ENCODE peak calls at places on chromosomes 4 and X, in nine cellular contexts. E, M, F, G, Z, O, X, N and K are unnamed samples.

GRCh38 chr4:41538887-41539498 is 1.0 kb downstream of the LIMCH1 start:
- DNase-seq in E (no peak), M (no peak), F (no peak), G (no peak), Z (no peak), O (no peak), X (no peak), N (no peak), K (no peak)

GRCh38 chr4:105474110-105474518 is 252 bp upstream of the PPA2 start:
- DNase-seq in E (peak), M (peak), F (peak), G (no peak), Z (no peak), O (no peak), X (no peak), N (no peak), K (peak)

GRCh38 chrX:55135171-55135570 is 46.4 kb downstream of the PAGE2 start:
- DNase-seq in E (peak), M (no peak), F (peak), G (peak), Z (peak), O (no peak), X (no peak), N (peak), K (no peak)

GRCh38 chr4:14196141-14196540 is 568.6 kb upstream of the BOD1L1 start:
- DNase-seq in E (peak), M (no peak), F (no peak), G (no peak), Z (no peak), O (peak), X (no peak), N (no peak), K (no peak)

GRCh38 chr4:30724217-30724616 is 4.0 kb downstream of the PCDH7 start:
- DNase-seq in E (no peak), M (no peak), F (no peak), G (no peak), Z (no peak), O (no peak), X (no peak), N (no peak), K (no peak)

GRCh38 chr4:138869165-138869564 is 146.4 kb upstream of the NOCT start:
- DNase-seq in E (no peak), M (no peak), F (no peak), G (no peak), Z (no peak), O (no peak), X (no peak), N (no peak), K (no peak)

GRCh38 chr4:14667624-14668295 is 334.5 kb upstream of the CPEB2 start:
- DNase-seq in E (no peak), M (no peak), F (no peak), G (no peak), Z (no peak), O (no peak), X (no peak), N (no peak), K (no peak)

GRCh38 chr4:17817027-17817426 is 6.2 kb downstream of the NCAPG start:
- DNase-seq in E (peak), M (no peak), F (no peak), G (peak), Z (peak), O (no peak), X (no peak), N (no peak), K (no peak)

GRCh38 chr4:160026720-160027119 is 923.8 kb downstream of the RAPGEF2 start:
- DNase-seq in E (peak), M (no peak), F (no peak), G (peak), Z (no peak), O (no peak), X (no peak), N (no peak), K (no peak)

GRCh38 chrX:83906921-83907320 is 46.0 kb downstream of the CYLC1 start:
- DNase-seq in E (no peak), M (no peak), F (no peak), G (no peak), Z (no peak), O (no peak), X (no peak), N (no peak), K (no peak)

GRCh38 chr4:107213410-107213809 is 177.3 kb upstream of the DKK2 start:
- DNase-seq in E (no peak), M (no peak), F (no peak), G (no peak), Z (peak), O (no peak), X (no peak), N (no peak), K (no peak)

GRCh38 chr4:14130551-14130950 is 503.0 kb upstream of the BOD1L1 start:
- DNase-seq in E (no peak), M (no peak), F (no peak), G (no peak), Z (no peak), O (no peak), X (no peak), N (no peak), K (no peak)

GRCh38 chr4:76589872-76590846 is 155.1 kb downstream of the SHROOM3 start:
- DNase-seq in E (peak), M (no peak), F (peak), G (peak), Z (peak), O (peak), X (no peak), N (no peak), K (no peak)

GRCh38 chr4:60034371-60034770 is 1165.8 kb upstream of the ADGRL3 start:
- DNase-seq in E (no peak), M (no peak), F (no peak), G (no peak), Z (no peak), O (no peak), X (no peak), N (no peak), K (no peak)

GRCh38 chr4:114250439-114250891 is 271.0 kb upstream of the ARSJ start:
- DNase-seq in E (no peak), M (no peak), F (no peak), G (no peak), Z (no peak), O (no peak), X (no peak), N (no peak), K (no peak)

GRCh38 chr4:48340905-48341775 is at the start of gene SLAIN2:
- DNase-seq in E (peak), M (peak), F (peak), G (peak), Z (peak), O (peak), X (peak), N (peak), K (peak)

DNA sequence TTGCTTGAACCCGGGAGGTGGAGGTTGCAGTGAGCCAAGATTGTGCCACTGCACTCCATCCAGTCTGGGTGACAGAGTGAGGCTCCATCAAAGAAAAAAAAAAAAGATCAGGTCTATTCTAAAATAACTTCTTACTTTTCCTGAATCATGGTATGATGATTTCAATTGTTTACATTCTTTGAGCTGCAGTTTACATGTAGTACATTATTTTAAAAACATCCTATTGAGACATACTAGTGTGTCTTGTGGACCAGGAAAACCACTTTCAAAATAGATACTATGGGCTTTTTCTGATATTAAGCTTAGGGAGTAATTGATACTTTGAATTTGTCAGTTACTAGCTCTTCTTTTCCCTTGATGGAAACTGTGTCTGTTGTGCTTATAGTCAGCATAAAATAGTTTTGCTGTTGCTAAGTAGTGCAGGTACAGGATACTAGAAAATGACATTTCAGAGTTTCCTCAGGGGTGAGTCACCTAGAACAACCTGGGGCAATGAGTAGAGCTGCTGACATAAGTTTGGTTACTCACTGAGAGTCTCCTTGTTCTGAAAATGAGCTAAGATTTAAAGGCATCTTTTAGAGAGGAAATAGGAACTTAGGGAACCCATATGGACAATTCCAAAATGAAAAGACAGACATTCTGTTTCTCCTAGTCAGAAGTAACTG is 53.2 kb upstream of the C4orf54 start:
- DNase-seq in E (no peak), M (no peak), F (no peak), G (no peak), Z (no peak), O (no peak), X (no peak), N (no peak), K (no peak)
- TF ChIP-seq POLR2AphosphoS5 in E (no peak), M (no peak), F (no peak), G (no peak), Z (no peak), O (no peak), X (no peak), N (no peak), K (no peak)

GRCh38 chr4:39668835-39669234 is 29.1 kb upstream of the UBE2K start:
- DNase-seq in E (no peak), M (no peak), F (no peak), G (no peak), Z (no peak), O (no peak), X (no peak), N (no peak), K (no peak)

GRCh38 chr4:39660757-39661156 is 22.1 kb upstream of the SMIM14 start:
- DNase-seq in E (no peak), M (no peak), F (no peak), G (no peak), Z (no peak), O (no peak), X (no peak), N (no peak), K (no peak)

GRCh38 chr4:39660045-39660444 is 21.4 kb upstream of the SMIM14 start:
- DNase-seq in E (no peak), M (no peak), F (no peak), G (no peak), Z (no peak), O (no peak), X (no peak), N (no peak), K (no peak)

GRCh38 chr4:39662683-39663082 is 24.0 kb upstream of the SMIM14 start:
- DNase-seq in E (no peak), M (no peak), F (no peak), G (no peak), Z (no peak), O (no peak), X (no peak), N (no peak), K (no peak)

DNA sequence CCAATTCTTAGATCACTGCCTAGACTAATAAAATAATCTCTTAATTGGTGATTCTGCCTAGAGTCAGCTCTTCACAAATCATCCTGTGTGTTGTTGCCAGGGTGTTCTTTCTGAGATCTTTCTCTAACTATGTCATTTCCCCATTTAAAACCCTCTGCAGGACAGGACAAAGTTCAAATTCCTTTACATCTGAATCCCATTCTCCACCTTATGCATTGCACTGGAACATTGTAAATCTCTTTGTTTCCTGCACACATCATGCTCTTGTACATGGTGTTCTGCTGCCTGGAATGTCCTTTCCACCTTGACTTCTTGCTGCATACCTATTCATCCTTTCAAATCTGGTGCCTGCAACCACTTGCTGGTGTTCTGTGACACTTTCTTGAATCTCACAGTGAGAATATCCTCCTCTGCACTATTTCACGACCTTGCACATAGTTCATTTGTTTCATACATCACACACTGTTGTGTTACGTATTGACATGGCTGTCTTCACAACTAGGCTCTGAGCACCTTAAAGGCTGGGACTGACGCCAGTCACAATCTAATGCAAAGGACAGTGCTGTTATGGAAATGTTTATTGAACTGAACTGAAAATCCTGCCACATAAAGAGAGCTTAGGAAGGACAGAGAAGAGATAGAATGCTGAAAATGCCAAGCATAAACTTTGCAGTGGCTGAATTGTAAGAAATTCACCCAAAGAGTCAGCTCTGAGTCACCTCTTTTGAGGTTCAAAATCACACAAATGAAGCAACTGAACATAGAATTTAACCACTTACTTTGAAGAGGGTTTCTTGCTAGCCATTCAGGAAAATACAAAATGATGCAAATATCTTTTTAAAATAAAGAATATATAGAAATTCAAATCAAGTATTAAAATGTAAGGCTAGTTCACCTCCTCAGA is 26.4 kb upstream of the SMIM14 start:
- DNase-seq in E (no peak), M (no peak), F (no peak), G (no peak), Z (no peak), O (no peak), X (no peak), N (no peak), K (no peak)
- TF ChIP-seq POLR2AphosphoS5 in E (no peak), M (no peak), F (no peak), G (no peak), Z (no peak), O (no peak), X (no peak), N (no peak), K (no peak)

GRCh38 chrX:18701621-18702361 is 5.7 kb upstream of the PPEF1 start:
- DNase-seq in E (no peak), M (no peak), F (no peak), G (no peak), Z (no peak), O (no peak), X (no peak), N (no peak), K (no peak)

GRCh38 chrX:18709833-18710232 is 2.4 kb downstream of the PPEF1 start:
- DNase-seq in E (no peak), M (no peak), F (no peak), G (no peak), Z (no peak), O (no peak), X (no peak), N (no peak), K (no peak)

GRCh38 chrX:18702362-18703195 is 4.9 kb upstream of the PPEF1 start:
- DNase-seq in E (no peak), M (no peak), F (no peak), G (no peak), Z (no peak), O (no peak), X (no peak), N (no peak), K (no peak)

DNA sequence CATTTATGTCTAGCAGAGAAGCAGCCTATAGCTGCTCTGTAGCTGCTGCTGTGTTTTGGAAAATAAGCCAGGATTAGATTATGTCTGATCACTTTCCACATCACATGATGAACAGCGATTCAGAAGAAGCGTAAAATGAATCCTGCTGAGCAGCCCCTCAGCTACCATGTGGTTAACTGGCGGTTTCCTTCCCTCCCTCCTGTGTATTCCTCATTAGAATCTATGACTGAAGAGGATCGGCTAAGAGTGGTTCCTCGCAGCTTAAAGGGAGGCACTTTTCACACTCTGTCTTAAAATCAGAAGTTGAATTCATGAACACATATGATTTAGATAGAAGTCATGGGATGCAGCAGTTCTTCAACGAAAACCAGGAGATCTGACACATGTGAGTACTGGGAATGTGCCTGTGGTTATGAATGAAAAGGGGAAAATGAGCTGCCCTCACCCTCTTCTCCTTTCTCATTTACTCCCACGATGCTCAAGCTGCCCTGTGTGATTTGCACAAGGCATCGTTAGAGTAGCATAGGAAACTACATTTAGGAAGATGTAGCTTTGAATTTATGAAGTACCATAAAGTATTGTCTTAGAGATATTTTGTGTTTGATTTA is at the start of gene PPEF1:
- DNase-seq in E (no peak), M (no peak), F (no peak), G (no peak), Z (peak), O (no peak), X (no peak), N (peak), K (no peak)
- TF ChIP-seq POLR2AphosphoS5 in E (no peak), M (no peak), F (no peak), G (no peak), Z (no peak), O (no peak), X (no peak), N (no peak), K (no peak)

GRCh38 chrX:148979786-148980185 is 479.4 kb downstream of the AFF2 start:
- DNase-seq in E (no peak), M (no peak), F (no peak), G (no peak), Z (no peak), O (no peak), X (no peak), N (no peak), K (no peak)
- TF ChIP-seq POLR2AphosphoS5 in E (no peak), M (no peak), F (no peak), G (no peak), Z (no peak), O (no peak), X (no peak), N (no peak), K (no peak)

DNA sequence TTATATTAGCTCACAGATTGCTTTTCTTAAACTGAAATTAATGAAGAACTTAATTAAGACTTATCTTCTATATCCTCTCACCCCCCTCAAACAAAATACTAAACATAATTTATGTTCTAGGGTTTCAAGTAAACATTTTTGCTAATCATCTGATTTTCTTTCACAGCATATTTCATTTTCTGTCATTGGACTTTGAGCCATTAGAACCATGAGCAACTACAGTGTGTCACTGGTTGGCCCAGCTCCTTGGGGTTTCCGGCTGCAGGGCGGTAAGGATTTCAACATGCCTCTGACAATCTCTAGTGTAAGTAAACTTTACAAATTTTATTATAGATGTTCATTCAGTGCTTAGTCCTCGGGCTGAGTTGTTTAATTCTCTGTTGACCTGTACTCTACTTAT is 3.3 kb downstream of the PDLIM5 start:
- DNase-seq in E (no peak), M (peak), F (peak), G (no peak), Z (no peak), O (no peak), X (no peak), N (no peak), K (peak)
- TF ChIP-seq POLR2AphosphoS5 in E (no peak), M (no peak), F (no peak), G (no peak), Z (no peak), O (no peak), X (no peak), N (peak), K (no peak)

GRCh38 chrX:67784712-67785111 is 240.9 kb downstream of the AR start:
- DNase-seq in E (no peak), M (no peak), F (no peak), G (no peak), Z (no peak), O (no peak), X (no peak), N (no peak), K (no peak)
- TF ChIP-seq POLR2AphosphoS5 in E (no peak), M (no peak), F (no peak), G (no peak), Z (no peak), O (no peak), X (no peak), N (no peak), K (no peak)

GRCh38 chrX:154011376-154012335 is 8.0 kb downstream of the IRAK1 start:
- DNase-seq in E (no peak), M (no peak), F (no peak), G (no peak), Z (no peak), O (no peak), X (no peak), N (no peak), K (no peak)
- TF ChIP-seq POLR2AphosphoS5 in E (no peak), M (no peak), F (no peak), G (peak), Z (no peak), O (no peak), X (no peak), N (no peak), K (no peak)

DNA sequence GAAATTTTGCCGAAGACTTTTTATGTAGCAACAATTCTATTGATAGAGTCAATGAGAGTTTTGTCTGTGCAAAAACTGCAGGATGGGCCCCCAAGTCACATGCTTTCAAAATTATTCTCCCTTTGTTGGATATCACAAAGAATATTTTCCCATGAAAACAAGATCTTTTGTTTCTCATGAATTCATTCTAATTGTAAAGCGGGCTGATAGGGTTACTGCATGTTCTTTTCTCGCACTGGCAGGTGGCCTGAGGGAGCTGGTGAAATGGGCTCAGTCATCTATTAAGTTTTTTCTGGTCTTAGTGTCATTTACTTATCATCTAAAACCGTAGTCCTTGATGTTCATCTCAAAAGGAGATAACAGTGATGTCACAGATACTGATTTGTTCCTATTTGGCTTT is 44.2 kb downstream of the MID1IP1 start:
- DNase-seq in E (no peak), M (no peak), F (no peak), G (no peak), Z (no peak), O (no peak), X (no peak), N (no peak), K (no peak)
- TF ChIP-seq POLR2AphosphoS5 in E (no peak), M (no peak), F (no peak), G (no peak), Z (no peak), O (no peak), X (no peak), N (no peak), K (no peak)

DNA sequence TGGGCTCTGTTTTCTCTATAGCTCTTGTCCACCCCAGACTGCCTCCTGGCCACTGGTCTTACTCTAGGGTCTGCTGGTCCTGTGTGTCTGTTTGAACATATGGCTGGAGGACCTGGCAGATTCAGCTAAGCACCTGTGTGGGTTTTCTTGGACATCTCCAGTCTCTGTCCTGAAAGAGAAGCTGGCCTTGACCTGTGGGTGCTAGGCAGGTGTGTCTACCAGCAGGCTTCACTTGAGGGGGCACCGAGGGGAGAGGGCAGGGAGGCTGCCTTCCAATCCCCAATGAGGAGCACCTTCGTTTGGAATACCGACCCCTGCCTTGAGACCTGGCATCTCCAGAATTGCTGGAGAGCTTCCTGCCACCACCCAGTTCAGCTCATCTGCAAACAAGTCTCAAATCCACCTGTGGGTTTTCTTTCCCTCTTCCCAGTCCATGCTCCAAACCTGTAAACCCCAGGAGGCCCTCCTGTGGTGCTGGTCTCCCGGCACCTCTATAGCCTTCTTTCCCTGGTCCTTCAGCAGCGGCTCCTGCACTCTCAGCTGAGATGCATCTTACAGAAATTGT is 45.2 kb downstream of the HTRA3 start:
- DNase-seq in E (no peak), M (peak), F (no peak), G (no peak), Z (no peak), O (no peak), X (no peak), N (no peak), K (peak)
- TF ChIP-seq POLR2AphosphoS5 in E (no peak), M (no peak), F (no peak), G (no peak), Z (no peak), O (no peak), X (no peak), N (no peak), K (no peak)

GRCh38 chr4:136644279-136644678 is 888.0 kb downstream of the PCDH18 start:
- DNase-seq in E (no peak), M (no peak), F (no peak), G (no peak), Z (no peak), O (no peak), X (no peak), N (no peak), K (no peak)
- TF ChIP-seq POLR2AphosphoS5 in E (no peak), M (no peak), F (no peak), G (no peak), Z (no peak), O (no peak), X (no peak), N (no peak), K (no peak)